ENCODE peak calls at places on chromosomes 11 and 22, in four cellular contexts. S is endothelial cell of umbilical vein, F is HepG2, Y is GM12878. U is an unnamed sample.

GRCh38 chr11:20372081-20372480 is 8.6 kb downstream of the HTATIP2 start:
- DNase-seq in S (no peak), F (no peak), Y (no peak), U (no peak)

GRCh38 chr11:131223198-131223975 is 147.0 kb upstream of the NTM start:
- DNase-seq in S (no peak), F (no peak), Y (peak; percentile 4), U (no peak)

GRCh38 chr22:46851311-46851710 is 88.9 kb downstream of the TBC1D22A start:
- DNase-seq in S (no peak), F (no peak), Y (no peak), U (no peak)

GRCh38 chr11:130653838-130654601 is 205.6 kb downstream of the ADAMTS15 start:
- DNase-seq in S (no peak), F (no peak), Y (no peak), U (no peak)

GRCh38 chr11:15471709-15472404 is 357.1 kb downstream of the INSC start:
- DNase-seq in S (no peak), F (no peak), Y (no peak), U (no peak)

GRCh38 chr11:78045851-78046485 is 17.7 kb upstream of the THRSP start:
- DNase-seq in S (peak; percentile 62), F (peak; percentile 60), Y (no peak), U (peak; percentile 48)

GRCh38 chr22:41508770-41509170 is 35.5 kb downstream of the POLR3H start:
- DNase-seq in S (no peak), F (no peak), Y (no peak), U (no peak)

GRCh38 chr22:19867617-19868016 is 12.9 kb upstream of the GNB1L start:
- DNase-seq in S (no peak), F (no peak), Y (no peak), U (no peak)

GRCh38 chr11:59417023-59417422 is 9.2 kb downstream of the OR5A2 start:
- DNase-seq in S (no peak), F (no peak), Y (no peak), U (no peak)

GRCh38 chr11:38530226-38530625 is 1932.2 kb upstream of the RAG2 start:
- DNase-seq in S (no peak), F (no peak), Y (no peak), U (no peak)

GRCh38 chr22:33971561-33971961 is 51.3 kb upstream of the LARGE1 start:
- DNase-seq in S (no peak), F (peak; percentile 22), Y (no peak), U (no peak)

GRCh38 chr22:39997939-39998726 is 3.4 kb downstream of the FAM83F start:
- DNase-seq in S (peak; percentile 48), F (no peak), Y (no peak), U (no peak)

GRCh38 chr22:31083377-31083768 is 2.3 kb downstream of the SMTN start:
- DNase-seq in S (no peak), F (no peak), Y (no peak), U (no peak)

GRCh38 chr11:62190011-62190410 is at the start of gene SCGB1D1:
- DNase-seq in S (no peak), F (no peak), Y (no peak), U (no peak)

GRCh38 chr11:61777234-61778090 is 14.9 kb downstream of the TMEM258 start:
- DNase-seq in S (peak; percentile 43), F (no peak), Y (no peak), U (no peak)

GRCh38 chr11:46389450-46390330 is 1.9 kb downstream of the CHRM4 start:
- DNase-seq in S (peak; percentile 77), F (peak; percentile 61), Y (no peak), U (no peak)

GRCh38 chr11:46387919-46388618 is 3.5 kb downstream of the CHRM4 start:
- DNase-seq in S (no peak), F (no peak), Y (no peak), U (no peak)

GRCh38 chr11:46390331-46391171 is 1.0 kb downstream of the CHRM4 start:
- DNase-seq in S (no peak), F (no peak), Y (no peak), U (no peak)

GRCh38 chr11:46387456-46387855 is 4.1 kb downstream of the CHRM4 start:
- DNase-seq in S (no peak), F (no peak), Y (no peak), U (no peak)

GRCh38 chr11:46388619-46389449 is 2.7 kb downstream of the CHRM4 start:
- DNase-seq in S (no peak), F (no peak), Y (no peak), U (no peak)
- TF ChIP-seq EZH2 in S (peak; percentile 16), F (no peak), Y (peak; percentile 51), U (no peak)

GRCh38 chr11:127627629-127628462 is 627.3 kb upstream of the KIRREL3 start:
- DNase-seq in S (no peak), F (no peak), Y (no peak), U (peak; percentile 10)
- TF ChIP-seq POLR2AphosphoS5 in S (no peak), F (no peak), Y (no peak), U (no peak)

DNA sequence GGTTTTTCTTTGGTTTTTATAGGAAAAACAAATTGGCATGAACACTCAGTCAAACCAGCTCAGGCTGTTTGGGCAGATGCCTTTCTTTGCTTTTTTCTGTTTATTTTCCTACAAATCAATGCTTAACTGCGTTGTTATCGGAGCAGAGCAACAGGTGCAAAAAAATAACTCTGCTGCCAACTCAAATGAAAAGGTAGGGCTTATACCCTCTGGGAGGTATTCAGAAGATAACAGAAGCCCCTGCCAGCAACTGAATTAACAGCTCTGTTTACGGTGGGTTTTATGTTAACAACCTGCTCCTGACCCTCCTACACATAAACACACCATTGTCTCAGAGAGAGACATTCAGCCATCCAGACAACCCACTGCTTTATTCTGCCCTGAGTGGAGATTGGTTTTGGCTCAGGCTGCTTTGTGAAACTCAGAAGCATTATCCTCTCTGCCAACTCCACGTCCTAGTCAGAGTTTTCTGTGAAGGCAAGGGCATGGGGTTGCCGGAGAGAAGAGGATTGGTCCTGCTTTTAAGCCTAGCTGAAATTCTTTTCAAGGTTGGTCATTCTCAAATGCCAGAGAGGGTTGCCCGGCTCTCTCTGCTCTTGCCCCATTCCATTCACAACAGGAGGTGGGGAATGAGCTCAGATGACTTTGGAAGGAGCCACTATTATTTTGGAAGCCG is 11.3 kb downstream of the EHF start:
- DNase-seq in S (no peak), F (no peak), Y (no peak), U (no peak)
- H3K9ac ChIP-seq in S (no peak overlapping the region), F (no peak overlapping the region), Y (no peak overlapping the region), U (no peak overlapping the region)

GRCh38 chr11:133956650-133957633 is at the start of gene IGSF9B:
- DNase-seq in S (peak; percentile 73), F (no peak), Y (peak; percentile 49), U (no peak)

GRCh38 chr11:133955945-133956421 is 785 bp downstream of the IGSF9B start:
- DNase-seq in S (no peak), F (no peak), Y (no peak), U (no peak)

GRCh38 chr11:133953999-133954398 is 2.8 kb downstream of the IGSF9B start:
- DNase-seq in S (no peak), F (no peak), Y (no peak), U (no peak)

GRCh38 chr11:133953571-133953970 is 3.2 kb downstream of the IGSF9B start:
- DNase-seq in S (no peak), F (no peak), Y (no peak), U (no peak)

GRCh38 chr11:133955091-133955846 is 1.5 kb downstream of the IGSF9B start:
- DNase-seq in S (no peak), F (no peak), Y (no peak), U (no peak)
- TF ChIP-seq EZH2 in S (peak; percentile 96), F (no peak), Y (no peak), U (no peak)